ENCODE peak calls at places on chromosomes 6 and 20, in nine cellular contexts. E, I, Y, N, V, M, B, J and L are unnamed samples.

GRCh38 chr20:64084209-64085152 is at the start of gene LKAAEAR1:
- DNase-seq in E (no peak), I (peak; percentile 43), Y (no peak), N (no peak), V (no peak), M (no peak), B (no peak), J (no peak), L (no peak)

GRCh38 chr6:33082702-33083101 is 6.9 kb downstream of the HLA-DPB1 start:
- DNase-seq in E (no peak), I (peak; percentile 71), Y (peak; percentile 59), N (no peak), V (peak; percentile 59), M (peak; percentile 35), B (no peak), J (no peak), L (no peak)

GRCh38 chr6:43699564-43700186 is 12.1 kb upstream of the MRPS18A start:
- DNase-seq in E (no peak), I (peak; percentile 80), Y (no peak), N (no peak), V (no peak), M (peak; percentile 69), B (no peak), J (no peak), L (no peak)

GRCh38 chr6:100577425-100577824 is 112.7 kb upstream of the SIM1 start:
- DNase-seq in E (no peak), I (no peak), Y (peak; percentile 34), N (no peak), V (no peak), M (no peak), B (no peak), J (no peak), L (no peak)

GRCh38 chr6:7213416-7213815 is 99.6 kb downstream of the SSR1 start:
- DNase-seq in E (no peak), I (no peak), Y (no peak), N (no peak), V (no peak), M (no peak), B (no peak), J (no peak), L (no peak)

GRCh38 chr6:22025468-22026159 is 271.2 kb downstream of the PRL start:
- DNase-seq in E (no peak), I (peak; percentile 35), Y (peak; percentile 40), N (no peak), V (no peak), M (no peak), B (peak; percentile 48), J (peak; percentile 5), L (no peak)

GRCh38 chr6:170296746-170297576 is 6.1 kb upstream of the DLL1 start:
- DNase-seq in E (peak; percentile 44), I (no peak), Y (no peak), N (no peak), V (no peak), M (no peak), B (no peak), J (no peak), L (no peak)

GRCh38 chr6:26234421-26235239 is 130.4 kb upstream of the BTN3A2 start:
- DNase-seq in E (no peak), I (peak; percentile 84), Y (peak; percentile 90), N (peak; percentile 46), V (peak; percentile 73), M (peak; percentile 82), B (no peak), J (peak; percentile 83), L (no peak)

GRCh38 chr6:62614442-62614841 is 328.4 kb upstream of the KHDRBS2 start:
- DNase-seq in E (no peak), I (no peak), Y (no peak), N (no peak), V (no peak), M (no peak), B (no peak), J (no peak), L (no peak)

GRCh38 chr6:144317736-144318135 is 32.6 kb downstream of the UTRN start:
- DNase-seq in E (no peak), I (no peak), Y (no peak), N (no peak), V (no peak), M (no peak), B (no peak), J (no peak), L (no peak)

GRCh38 chr20:8394308-8394945 is 262.4 kb downstream of the PLCB1 start:
- DNase-seq in E (no peak), I (no peak), Y (peak; percentile 29), N (no peak), V (no peak), M (no peak), B (no peak), J (no peak), L (no peak)

GRCh38 chr6:10521104-10521808 is at the start of gene GCNT2:
- DNase-seq in E (no peak), I (peak; percentile 83), Y (no peak), N (no peak), V (peak; percentile 53), M (peak; percentile 22), B (no peak), J (no peak), L (peak; percentile 71)

GRCh38 chr6:53862517-53863457 is 68.0 kb downstream of the LRRC1 start:
- DNase-seq in E (no peak), I (no peak), Y (no peak), N (no peak), V (no peak), M (no peak), B (peak; percentile 29), J (no peak), L (no peak)

GRCh38 chr6:168137024-168137423 is 58.0 kb upstream of the FRMD1 start:
- DNase-seq in E (no peak), I (no peak), Y (no peak), N (no peak), V (no peak), M (no peak), B (no peak), J (no peak), L (no peak)

GRCh38 chr6:31462964-31463940 is 34.7 kb upstream of the MICB start:
- DNase-seq in E (peak; percentile 91), I (peak; percentile 91), Y (peak; percentile 86), N (peak; percentile 87), V (peak; percentile 88), M (peak; percentile 96), B (no peak), J (peak; percentile 94), L (peak; percentile 61)

GRCh38 chr6:41785689-41786450 is 1.6 kb upstream of the TOMM6 start:
- DNase-seq in E (no peak), I (peak; percentile 34), Y (peak; percentile 18), N (no peak), V (no peak), M (peak; percentile 22), B (no peak), J (no peak), L (no peak)

GRCh38 chr20:4484431-4485057 is 237.2 kb upstream of the PRND start:
- DNase-seq in E (no peak), I (no peak), Y (no peak), N (no peak), V (no peak), M (no peak), B (no peak), J (no peak), L (no peak)

GRCh38 chr6:54846857-54847721 is 518 bp downstream of the FAM83B start:
- DNase-seq in E (peak; percentile 23), I (peak; percentile 68), Y (no peak), N (no peak), V (no peak), M (peak; percentile 30), B (no peak), J (no peak), L (peak; percentile 14)

GRCh38 chr6:98764378-98764911 is 69.9 kb upstream of the POU3F2 start:
- DNase-seq in E (no peak), I (no peak), Y (no peak), N (no peak), V (no peak), M (no peak), B (no peak), J (no peak), L (no peak)

GRCh38 chr20:11738852-11739251 is 178.8 kb upstream of the BTBD3 start:
- DNase-seq in E (no peak), I (no peak), Y (no peak), N (no peak), V (no peak), M (no peak), B (no peak), J (no peak), L (no peak)

GRCh38 chr6:47145212-47145611 is 103.1 kb upstream of the ADGRF1 start:
- DNase-seq in E (no peak), I (no peak), Y (no peak), N (no peak), V (no peak), M (no peak), B (no peak), J (no peak), L (no peak)
- H3K27ac ChIP-seq in E (no peak overlapping the region), I (no peak overlapping the region), Y (no peak overlapping the region), N (no peak overlapping the region), V (no peak overlapping the region), M (no peak overlapping the region), B (no peak overlapping the region), J (no peak overlapping the region), L (no peak overlapping the region)

GRCh38 chr6:1611572-1612385 is 2.1 kb downstream of the FOXC1 start:
- DNase-seq in E (no peak), I (no peak), Y (no peak), N (no peak), V (no peak), M (no peak), B (no peak), J (no peak), L (no peak)
- H3K27ac ChIP-seq in E (no peak overlapping the region), I (no peak overlapping the region), Y (no peak overlapping the region), N (no peak overlapping the region), V (no peak overlapping the region), M (no peak overlapping the region), B (peak overlapping the region; percentile 52), J (no peak overlapping the region), L (peak overlapping the region; percentile 92)

GRCh38 chr20:24066075-24066700 is 77.6 kb upstream of the GGTLC1 start:
- DNase-seq in E (no peak), I (no peak), Y (no peak), N (no peak), V (no peak), M (no peak), B (no peak), J (peak; percentile 29), L (no peak)
- H3K27ac ChIP-seq in E (no peak overlapping the region), I (no peak overlapping the region), Y (no peak overlapping the region), N (peak overlapping the region; percentile 2), V (no peak overlapping the region), M (no peak overlapping the region), B (no peak overlapping the region), J (no peak overlapping the region), L (no peak overlapping the region)

GRCh38 chr20:14360386-14360785 is 23.0 kb upstream of the FLRT3 start:
- DNase-seq in E (no peak), I (peak; percentile 12), Y (no peak), N (no peak), V (no peak), M (no peak), B (no peak), J (no peak), L (no peak)
- H3K27ac ChIP-seq in E (no peak overlapping the region), I (no peak overlapping the region), Y (no peak overlapping the region), N (no peak overlapping the region), V (no peak overlapping the region), M (no peak overlapping the region), B (no peak overlapping the region), J (no peak overlapping the region), L (no peak overlapping the region)

GRCh38 chr20:370151-370600 is 10.4 kb upstream of the TRIB3 start:
- DNase-seq in E (no peak), I (peak; percentile 61), Y (no peak), N (no peak), V (peak; percentile 58), M (no peak), B (no peak), J (no peak), L (no peak)
- H3K27ac ChIP-seq in E (no peak overlapping the region), I (peak overlapping the region; percentile 89), Y (no peak overlapping the region), N (no peak overlapping the region), V (peak overlapping the region; percentile 12), M (no peak overlapping the region), B (no peak overlapping the region), J (peak overlapping the region; percentile 76), L (peak overlapping the region; percentile 100)

GRCh38 chr6:87731080-87731479 is 29.0 kb upstream of the AKIRIN2 start:
- DNase-seq in E (no peak), I (no peak), Y (no peak), N (no peak), V (no peak), M (no peak), B (no peak), J (no peak), L (no peak)
- H3K27ac ChIP-seq in E (no peak overlapping the region), I (no peak overlapping the region), Y (no peak overlapping the region), N (no peak overlapping the region), V (peak overlapping the region; percentile 76), M (no peak overlapping the region), B (no peak overlapping the region), J (no peak overlapping the region), L (peak overlapping the region; percentile 100)